ENCODE peak calls at places on chromosomes 6 and 20, in seven cellular contexts. One of them, this sample, is unnamed.

GRCh38 chr6:109453594-109454482 is 1.7 kb downstream of the MICAL1 start:
- DNase-seq in HCT116: no peak
- DNase-seq in SK-N-SH: peak
- DNase-seq in K562: no peak
- DNase-seq in H1: no peak
- DNase-seq in GM12878: no peak
- DNase-seq in HepG2: no peak
- DNase-seq in this sample: no peak

GRCh38 chr6:45608252-45608911 is 230.6 kb upstream of the SUPT3H start:
- DNase-seq in HCT116: no peak
- DNase-seq in SK-N-SH: no peak
- DNase-seq in K562: no peak
- DNase-seq in H1: no peak
- DNase-seq in GM12878: no peak
- DNase-seq in HepG2: no peak
- DNase-seq in this sample: peak

GRCh38 chr6:161137839-161138544 is 135.9 kb downstream of the AGPAT4 start:
- DNase-seq in HCT116: no peak
- DNase-seq in SK-N-SH: no peak
- DNase-seq in K562: no peak
- DNase-seq in H1: no peak
- DNase-seq in GM12878: no peak
- DNase-seq in HepG2: no peak
- DNase-seq in this sample: no peak

GRCh38 chr6:43910638-43911353 is 140.8 kb downstream of the VEGFA start:
- DNase-seq in HCT116: peak
- DNase-seq in SK-N-SH: no peak
- DNase-seq in K562: no peak
- DNase-seq in H1: no peak
- DNase-seq in GM12878: no peak
- DNase-seq in HepG2: no peak
- DNase-seq in this sample: no peak

GRCh38 chr20:20259534-20259933 is 108.4 kb upstream of the INSM1 start:
- DNase-seq in HCT116: no peak
- DNase-seq in SK-N-SH: no peak
- DNase-seq in K562: no peak
- DNase-seq in H1: no peak
- DNase-seq in GM12878: no peak
- DNase-seq in HepG2: no peak
- DNase-seq in this sample: no peak

GRCh38 chr20:64069614-64070243 is 6.7 kb downstream of the TCEA2 start:
- DNase-seq in HCT116: no peak
- DNase-seq in SK-N-SH: peak
- DNase-seq in K562: peak
- DNase-seq in H1: no peak
- DNase-seq in GM12878: no peak
- DNase-seq in HepG2: peak
- DNase-seq in this sample: peak

GRCh38 chr6:138336221-138336620 is 41.5 kb upstream of the SMIM28 start:
- DNase-seq in HCT116: no peak
- DNase-seq in SK-N-SH: peak
- DNase-seq in K562: peak
- DNase-seq in H1: no peak
- DNase-seq in GM12878: no peak
- DNase-seq in HepG2: no peak
- DNase-seq in this sample: no peak

GRCh38 chr6:90290991-90291390 is 5.7 kb downstream of the BACH2 start:
- DNase-seq in HCT116: no peak
- DNase-seq in SK-N-SH: no peak
- DNase-seq in K562: no peak
- DNase-seq in H1: no peak
- DNase-seq in GM12878: no peak
- DNase-seq in HepG2: no peak
- DNase-seq in this sample: no peak

GRCh38 chr6:149863596-149863845 is 638 bp downstream of the LRP11 start:
- DNase-seq in HCT116: no peak
- DNase-seq in SK-N-SH: no peak
- DNase-seq in K562: no peak
- DNase-seq in H1: no peak
- DNase-seq in GM12878: no peak
- DNase-seq in HepG2: no peak
- DNase-seq in this sample: no peak

GRCh38 chr20:51306081-51306480 is 236.4 kb downstream of the NFATC2 start:
- DNase-seq in HCT116: no peak
- DNase-seq in SK-N-SH: no peak
- DNase-seq in K562: no peak
- DNase-seq in H1: no peak
- DNase-seq in GM12878: no peak
- DNase-seq in HepG2: no peak
- DNase-seq in this sample: no peak

GRCh38 chr6:168243812-168244376 is 75.7 kb downstream of the DACT2 start:
- DNase-seq in HCT116: no peak
- DNase-seq in SK-N-SH: no peak
- DNase-seq in K562: no peak
- DNase-seq in H1: no peak
- DNase-seq in GM12878: no peak
- DNase-seq in HepG2: no peak
- DNase-seq in this sample: no peak

GRCh38 chr20:1761116-1761515 is 103.5 kb upstream of the SIRPG start:
- DNase-seq in HCT116: peak
- DNase-seq in SK-N-SH: no peak
- DNase-seq in K562: no peak
- DNase-seq in H1: no peak
- DNase-seq in GM12878: no peak
- DNase-seq in HepG2: no peak
- DNase-seq in this sample: no peak

GRCh38 chr6:135962731-135963130 is 111.2 kb downstream of the PDE7B start:
- DNase-seq in HCT116: no peak
- DNase-seq in SK-N-SH: no peak
- DNase-seq in K562: no peak
- DNase-seq in H1: no peak
- DNase-seq in GM12878: no peak
- DNase-seq in HepG2: no peak
- DNase-seq in this sample: no peak

GRCh38 chr20:11247059-11247630 is 573.3 kb upstream of the JAG1 start:
- DNase-seq in HCT116: no peak
- DNase-seq in SK-N-SH: no peak
- DNase-seq in K562: no peak
- DNase-seq in H1: no peak
- DNase-seq in GM12878: no peak
- DNase-seq in HepG2: no peak
- DNase-seq in this sample: no peak

GRCh38 chr6:159984268-159984786 is 15.4 kb downstream of the IGF2R start:
- DNase-seq in HCT116: no peak
- DNase-seq in SK-N-SH: no peak
- DNase-seq in K562: no peak
- DNase-seq in H1: no peak
- DNase-seq in GM12878: no peak
- DNase-seq in HepG2: no peak
- DNase-seq in this sample: no peak

GRCh38 chr6:6751615-6752014 is 163.1 kb downstream of the LY86 start:
- DNase-seq in HCT116: peak
- DNase-seq in SK-N-SH: no peak
- DNase-seq in K562: peak
- DNase-seq in H1: no peak
- DNase-seq in GM12878: no peak
- DNase-seq in HepG2: no peak
- DNase-seq in this sample: no peak

GRCh38 chr20:41050361-41051019 is 21.9 kb downstream of the TOP1 start:
- DNase-seq in HCT116: no peak
- DNase-seq in SK-N-SH: no peak
- DNase-seq in K562: peak
- DNase-seq in H1: no peak
- DNase-seq in GM12878: no peak
- DNase-seq in HepG2: no peak
- DNase-seq in this sample: no peak

GRCh38 chr6:34595332-34596090 is 39.4 kb upstream of the SPDEF start:
- DNase-seq in HCT116: no peak
- DNase-seq in SK-N-SH: no peak
- DNase-seq in K562: no peak
- DNase-seq in H1: no peak
- DNase-seq in GM12878: no peak
- DNase-seq in HepG2: no peak
- DNase-seq in this sample: no peak

GRCh38 chr6:43076093-43076927 is at the start of gene PTK7:
- DNase-seq in HCT116: no peak
- DNase-seq in SK-N-SH: peak
- DNase-seq in K562: peak
- DNase-seq in H1: no peak
- DNase-seq in GM12878: no peak
- DNase-seq in HepG2: peak
- DNase-seq in this sample: no peak

GRCh38 chr6:13472976-13473645 is 14.3 kb downstream of the GFOD1 start:
- DNase-seq in HCT116: no peak
- DNase-seq in SK-N-SH: no peak
- DNase-seq in K562: no peak
- DNase-seq in H1: no peak
- DNase-seq in GM12878: no peak
- DNase-seq in HepG2: no peak
- DNase-seq in this sample: no peak

GRCh38 chr6:91097316-91097878 is 510.5 kb upstream of the MAP3K7 start:
- DNase-seq in HCT116: no peak
- DNase-seq in SK-N-SH: no peak
- DNase-seq in K562: no peak
- DNase-seq in H1: no peak
- DNase-seq in GM12878: no peak
- DNase-seq in HepG2: no peak
- DNase-seq in this sample: no peak

GRCh38 chr6:163986313-163986712 is 571.8 kb downstream of the QKI start:
- DNase-seq in HCT116: no peak
- DNase-seq in SK-N-SH: no peak
- DNase-seq in K562: no peak
- DNase-seq in H1: no peak
- DNase-seq in GM12878: no peak
- DNase-seq in HepG2: peak
- DNase-seq in this sample: no peak

GRCh38 chr6:17417817-17418216 is 24.4 kb downstream of the CAP2 start:
- DNase-seq in HCT116: no peak
- DNase-seq in SK-N-SH: peak
- DNase-seq in K562: no peak
- DNase-seq in H1: peak
- DNase-seq in GM12878: no peak
- DNase-seq in HepG2: no peak
- DNase-seq in this sample: no peak

GRCh38 chr6:70150521-70150920 is 152.4 kb downstream of the COL9A1 start:
- DNase-seq in HCT116: no peak
- DNase-seq in SK-N-SH: no peak
- DNase-seq in K562: no peak
- DNase-seq in H1: no peak
- DNase-seq in GM12878: no peak
- DNase-seq in HepG2: no peak
- DNase-seq in this sample: no peak

GRCh38 chr6:150491131-150491795 is 108.4 kb upstream of the PLEKHG1 start:
- DNase-seq in HCT116: peak
- DNase-seq in SK-N-SH: no peak
- DNase-seq in K562: no peak
- DNase-seq in H1: no peak
- DNase-seq in GM12878: peak
- DNase-seq in HepG2: no peak
- DNase-seq in this sample: no peak

GRCh38 chr20:5865604-5866003 is 84.7 kb downstream of the TRMT6 start:
- DNase-seq in HCT116: no peak
- DNase-seq in SK-N-SH: no peak
- DNase-seq in K562: no peak
- DNase-seq in H1: no peak
- DNase-seq in GM12878: no peak
- DNase-seq in HepG2: no peak
- DNase-seq in this sample: no peak
- TF ChIP-seq JUND in HCT116: no peak
- TF ChIP-seq JUND in SK-N-SH: no peak
- TF ChIP-seq JUND in K562: no peak
- TF ChIP-seq JUND in H1: no peak
- TF ChIP-seq JUND in GM12878: no peak
- TF ChIP-seq JUND in HepG2: no peak
- TF ChIP-seq JUND in this sample: no peak

GRCh38 chr6:28252507-28252975 is 472 bp upstream of the ZKSCAN4 start:
- DNase-seq in HCT116: no peak
- DNase-seq in SK-N-SH: peak
- DNase-seq in K562: peak
- DNase-seq in H1: no peak
- DNase-seq in GM12878: no peak
- DNase-seq in HepG2: no peak
- DNase-seq in this sample: no peak
- TF ChIP-seq JUND in HCT116: no peak
- TF ChIP-seq JUND in SK-N-SH: no peak
- TF ChIP-seq JUND in K562: no peak
- TF ChIP-seq JUND in H1: no peak
- TF ChIP-seq JUND in GM12878: no peak
- TF ChIP-seq JUND in HepG2: no peak
- TF ChIP-seq JUND in this sample: no peak

DNA sequence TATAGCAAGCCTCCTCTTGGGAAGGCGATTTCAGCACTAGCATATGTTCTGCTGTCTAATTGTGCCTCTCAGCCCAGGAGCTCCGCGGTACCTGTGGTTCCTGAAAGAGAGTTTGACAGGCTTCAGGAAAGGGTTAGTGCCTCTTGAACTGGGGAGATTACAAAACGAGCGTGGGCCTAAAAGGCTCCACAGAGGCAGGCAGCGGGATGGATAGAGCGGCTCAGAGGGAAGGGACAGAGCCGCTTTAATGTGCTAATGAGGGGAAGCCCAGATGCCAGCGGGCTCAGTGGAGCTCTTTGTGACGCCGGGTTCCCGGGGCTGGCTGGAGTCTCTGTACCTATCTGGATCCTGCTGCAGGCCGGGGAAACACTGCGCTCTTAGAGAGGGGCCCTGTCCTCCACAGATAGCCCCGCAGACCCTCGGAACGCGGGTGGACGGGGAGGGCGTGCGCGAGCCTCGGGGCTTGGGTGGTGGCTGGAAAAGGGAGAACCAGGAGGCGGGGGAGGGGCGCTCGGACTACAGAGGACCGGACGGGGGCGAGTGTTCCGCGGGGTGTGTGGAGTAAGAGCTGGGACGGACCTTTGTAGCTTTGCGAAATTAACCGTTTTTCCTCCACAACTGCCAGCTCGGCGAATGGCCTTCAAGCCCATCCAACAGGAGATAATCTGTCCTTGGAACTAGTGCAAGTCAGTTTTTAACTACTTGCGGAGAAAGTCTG is 12.9 kb downstream of the SLC35F1 start:
- DNase-seq in HCT116: no peak
- DNase-seq in SK-N-SH: peak
- DNase-seq in K562: no peak
- DNase-seq in H1: no peak
- DNase-seq in GM12878: no peak
- DNase-seq in HepG2: no peak
- DNase-seq in this sample: peak
- TF ChIP-seq JUND in HCT116: no peak
- TF ChIP-seq JUND in SK-N-SH: no peak
- TF ChIP-seq JUND in K562: no peak
- TF ChIP-seq JUND in H1: no peak
- TF ChIP-seq JUND in GM12878: no peak
- TF ChIP-seq JUND in HepG2: no peak
- TF ChIP-seq JUND in this sample: no peak

DNA sequence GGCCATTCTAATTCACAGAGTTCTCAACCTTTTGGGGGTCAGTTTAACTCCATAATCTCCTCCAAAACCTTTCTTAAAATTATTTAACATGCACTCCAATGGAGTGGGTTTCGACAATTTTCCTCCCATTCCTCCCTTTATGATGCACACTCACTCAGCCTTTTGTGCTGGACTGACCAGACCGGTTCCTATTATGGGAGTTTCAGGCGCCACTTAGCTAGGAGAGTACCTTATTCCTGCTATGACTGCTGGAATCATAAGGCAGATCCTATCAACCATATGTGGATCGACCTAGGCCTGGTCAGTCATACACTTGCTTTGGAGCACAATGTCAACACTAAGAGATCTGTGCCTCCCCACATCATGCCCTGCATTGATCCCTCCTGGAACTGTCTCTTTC is 63.9 kb upstream of the MOCS1 start:
- DNase-seq in HCT116: no peak
- DNase-seq in SK-N-SH: no peak
- DNase-seq in K562: no peak
- DNase-seq in H1: no peak
- DNase-seq in GM12878: no peak
- DNase-seq in HepG2: no peak
- DNase-seq in this sample: no peak
- TF ChIP-seq JUND in HCT116: no peak
- TF ChIP-seq JUND in SK-N-SH: no peak
- TF ChIP-seq JUND in K562: no peak
- TF ChIP-seq JUND in H1: no peak
- TF ChIP-seq JUND in GM12878: no peak
- TF ChIP-seq JUND in HepG2: no peak
- TF ChIP-seq JUND in this sample: no peak